ENCODE peak calls at places on chromosomes 5 and 9, in eight cellular contexts. K, F, S, I, E, N, P and Y are unnamed samples.

GRCh38 chr5:155943516-155944407 is 383.2 kb upstream of the SGCD start:
- DNase-seq in E (peak; percentile 62), S (peak; percentile 77), F (peak; percentile 65), P (peak; percentile 8), N (peak; percentile 22), K (peak; percentile 71), I (peak; percentile 18), Y (no peak)

GRCh38 chr5:120375248-120375647 is 88.9 kb upstream of the PRR16 start:
- DNase-seq in S (no peak), P (no peak), F (no peak), E (no peak), N (no peak), I (no peak), K (no peak), Y (no peak)

GRCh38 chr9:111752455-111752854 is 42.3 kb downstream of the SHOC1 start:
- DNase-seq in K (no peak), F (peak; percentile 17), I (peak; percentile 75), P (no peak), N (no peak), E (no peak), S (no peak), Y (no peak)

GRCh38 chr5:173781826-173782670 is 106.1 kb upstream of the CPEB4 start:
- DNase-seq in P (peak; percentile 83), S (peak; percentile 62), N (peak; percentile 45), F (peak; percentile 74), E (peak; percentile 84), I (peak; percentile 96), K (no peak), Y (peak; percentile 78)

GRCh38 chr9:104855837-104856236 is 72.1 kb downstream of the ABCA1 start:
- DNase-seq in N (no peak), K (no peak), S (no peak), P (no peak), F (no peak), E (no peak), I (no peak), Y (no peak)

GRCh38 chr5:40278881-40279280 is 400.8 kb upstream of the PTGER4 start:
- DNase-seq in K (no peak), S (no peak), P (no peak), N (no peak), E (no peak), F (no peak), I (no peak), Y (no peak)

GRCh38 chr9:133184971-133185370 is 21.3 kb upstream of the GBGT1 start:
- DNase-seq in N (no peak), I (peak; percentile 80), P (peak; percentile 27), F (peak; percentile 79), E (peak; percentile 69), S (peak; percentile 65), K (peak; percentile 66), Y (peak; percentile 55)

GRCh38 chr9:134045841-134046544 is 20.7 kb downstream of the BRD3OS start:
- DNase-seq in F (no peak), I (no peak), K (no peak), N (no peak), S (no peak), P (no peak), E (no peak), Y (no peak)

GRCh38 chr5:108481355-108481931 is 99.5 kb upstream of the FBXL17 start:
- DNase-seq in P (no peak), K (peak; percentile 60), I (peak; percentile 26), N (no peak), S (peak; percentile 1), E (no peak), F (peak; percentile 26), Y (no peak)

GRCh38 chr5:181191526-181192336 is 13.3 kb downstream of the TRIM7 start:
- DNase-seq in I (peak; percentile 94), S (peak; percentile 94), K (peak; percentile 94), F (peak; percentile 96), P (peak; percentile 97), E (peak; percentile 95), N (no peak), Y (no peak)

GRCh38 chr9:12923472-12924009 is 148.7 kb downstream of the LURAP1L start:
- DNase-seq in E (no peak), K (peak; percentile 28), P (no peak), F (no peak), N (no peak), S (peak; percentile 85), I (peak; percentile 98), Y (no peak)

GRCh38 chr5:113215401-113216060 is 219.3 kb downstream of the TSSK1B start:
- DNase-seq in I (peak; percentile 72), K (no peak), S (no peak), P (no peak), F (peak; percentile 53), N (no peak), E (no peak), Y (no peak)

GRCh38 chr9:7238244-7238637 is 480.5 kb downstream of the KDM4C start:
- DNase-seq in K (no peak), I (no peak), S (no peak), N (no peak), P (no peak), F (no peak), E (no peak), Y (no peak)

GRCh38 chr5:118989816-118990215 is 1.5 kb upstream of the DTWD2 start:
- DNase-seq in E (no peak), P (no peak), K (peak; percentile 22), N (no peak), F (no peak), I (no peak), S (no peak), Y (no peak)

GRCh38 chr5:153525536-153525935 is 35.1 kb downstream of the GRIA1 start:
- DNase-seq in P (no peak), F (no peak), E (no peak), S (no peak), I (no peak), N (no peak), K (no peak), Y (no peak)